ENCODE peak calls at places on chromosomes 4 and X, in eight cellular contexts. B is mucosa of descending colon, X is fibroblast of the aortic adventitia, F is body of pancreas, D is glutamatergic neuron, Q is fibroblast of villous mesenchyme, K is dorsolateral prefrontal cortex, V is A673. E is an unnamed sample.

GRCh38 chrX:109747681-109748080 is 14.6 kb upstream of the ACSL4 start:
- DNase-seq in B (no peak), X (no peak), F (no peak), D (no peak), Q (no peak), K (no peak), V (no peak), E (no peak)

GRCh38 chrX:43956034-43956433 is 17.2 kb downstream of the NDP start:
- DNase-seq in B (no peak), X (no peak), F (no peak), D (no peak), Q (no peak), K (no peak), V (no peak), E (no peak)

GRCh38 chr4:100742045-100742444 is 224.2 kb upstream of the EMCN start:
- DNase-seq in B (no peak), X (peak), F (no peak), D (no peak), Q (peak), K (no peak), V (peak), E (no peak)

GRCh38 chr4:76514087-76514486 is 79.1 kb downstream of the SHROOM3 start:
- DNase-seq in B (no peak), X (no peak), F (no peak), D (no peak), Q (no peak), K (no peak), V (no peak), E (no peak)

GRCh38 chr4:122614621-122615020 is 6.2 kb downstream of the IL21 start:
- DNase-seq in B (no peak), X (peak), F (no peak), D (no peak), Q (no peak), K (no peak), V (no peak), E (no peak)

GRCh38 chrX:24145340-24146186 is 4.0 kb upstream of the ZFX start:
- DNase-seq in B (no peak), X (peak), F (no peak), D (no peak), Q (peak), K (no peak), V (peak), E (no peak)

GRCh38 chr4:126136922-126137781 is 822.4 kb downstream of the FAT4 start:
- DNase-seq in B (no peak), X (no peak), F (no peak), D (no peak), Q (no peak), K (no peak), V (no peak), E (no peak)

GRCh38 chr4:122914292-122914904 is 8.0 kb downstream of the NUDT6 start:
- DNase-seq in B (no peak), X (peak), F (no peak), D (no peak), Q (peak), K (no peak), V (peak), E (no peak)

GRCh38 chrX:108353452-108353851 is 84.8 kb downstream of the COL4A6 start:
- DNase-seq in B (no peak), X (no peak), F (no peak), D (no peak), Q (peak), K (no peak), V (no peak), E (no peak)

GRCh38 chrX:106999002-106999975 is 723 bp downstream of the MORC4 start:
- DNase-seq in B (peak), X (peak), F (peak), D (peak), Q (peak), K (no peak), V (peak), E (peak)

GRCh38 chr4:106615407-106615945 is 246.9 kb upstream of the GIMD1 start:
- DNase-seq in B (no peak), X (no peak), F (no peak), D (no peak), Q (peak), K (no peak), V (peak), E (no peak)

GRCh38 chrX:121782544-121782943 is 735.1 kb downstream of the GLUD2 start:
- DNase-seq in B (no peak), X (no peak), F (no peak), D (no peak), Q (no peak), K (no peak), V (no peak), E (no peak)

GRCh38 chrX:10077425-10078188 is 79.2 kb upstream of the CLCN4 start:
- DNase-seq in B (no peak), X (no peak), F (no peak), D (no peak), Q (peak), K (no peak), V (no peak), E (no peak)

GRCh38 chrX:134990475-134991473 is at the start of gene SMIM10:
- DNase-seq in B (peak), X (peak), F (peak), D (peak), Q (peak), K (no peak), V (no peak), E (peak)

GRCh38 chr4:140332734-140333133 is 40.7 kb upstream of the SCOC start:
- DNase-seq in B (no peak), X (no peak), F (no peak), D (no peak), Q (no peak), K (no peak), V (no peak), E (no peak)

GRCh38 chr4:2250003-2250763 is 8.3 kb upstream of the HAUS3 start:
- DNase-seq in B (no peak), X (no peak), F (peak), D (peak), Q (no peak), K (no peak), V (no peak), E (no peak)

GRCh38 chr4:52588771-52589591 is 70.1 kb downstream of the USP46 start:
- DNase-seq in B (no peak), X (peak), F (no peak), D (no peak), Q (peak), K (no peak), V (no peak), E (no peak)

GRCh38 chr4:70619778-70620177 is 8.8 kb upstream of the ENAM start:
- DNase-seq in B (no peak), X (no peak), F (no peak), D (no peak), Q (no peak), K (no peak), V (no peak), E (no peak)

GRCh38 chr4:182089326-182089725 is 153.9 kb upstream of the TENM3 start:
- DNase-seq in B (no peak), X (peak), F (peak), D (peak), Q (no peak), K (no peak), V (peak), E (no peak)

GRCh38 chrX:148722966-148723365 is 222.5 kb downstream of the AFF2 start:
- DNase-seq in B (no peak), X (no peak), F (no peak), D (no peak), Q (no peak), K (no peak), V (no peak), E (no peak)

GRCh38 chr4:17336524-17336941 is 175.4 kb downstream of the QDPR start:
- DNase-seq in B (peak), X (no peak), F (no peak), D (no peak), Q (no peak), K (no peak), V (no peak), E (no peak)

GRCh38 chrX:107541244-107541643 is 87.1 kb upstream of the PRPS1 start:
- DNase-seq in B (no peak), X (no peak), F (no peak), D (no peak), Q (no peak), K (no peak), V (no peak), E (no peak)

GRCh38 chr4:151675366-151676060 is 85.3 kb downstream of the GATB start:
- DNase-seq in B (no peak), X (peak), F (no peak), D (no peak), Q (no peak), K (no peak), V (no peak), E (no peak)

GRCh38 chrX:45592067-45592466 is 391.4 kb upstream of the DIPK2B start:
- DNase-seq in B (no peak), X (peak), F (no peak), D (no peak), Q (no peak), K (no peak), V (no peak), E (no peak)

GRCh38 chr4:15385928-15386327 is 41.9 kb upstream of the C1QTNF7 start:
- DNase-seq in B (no peak), X (no peak), F (peak), D (no peak), Q (no peak), K (no peak), V (no peak), E (no peak)

DNA sequence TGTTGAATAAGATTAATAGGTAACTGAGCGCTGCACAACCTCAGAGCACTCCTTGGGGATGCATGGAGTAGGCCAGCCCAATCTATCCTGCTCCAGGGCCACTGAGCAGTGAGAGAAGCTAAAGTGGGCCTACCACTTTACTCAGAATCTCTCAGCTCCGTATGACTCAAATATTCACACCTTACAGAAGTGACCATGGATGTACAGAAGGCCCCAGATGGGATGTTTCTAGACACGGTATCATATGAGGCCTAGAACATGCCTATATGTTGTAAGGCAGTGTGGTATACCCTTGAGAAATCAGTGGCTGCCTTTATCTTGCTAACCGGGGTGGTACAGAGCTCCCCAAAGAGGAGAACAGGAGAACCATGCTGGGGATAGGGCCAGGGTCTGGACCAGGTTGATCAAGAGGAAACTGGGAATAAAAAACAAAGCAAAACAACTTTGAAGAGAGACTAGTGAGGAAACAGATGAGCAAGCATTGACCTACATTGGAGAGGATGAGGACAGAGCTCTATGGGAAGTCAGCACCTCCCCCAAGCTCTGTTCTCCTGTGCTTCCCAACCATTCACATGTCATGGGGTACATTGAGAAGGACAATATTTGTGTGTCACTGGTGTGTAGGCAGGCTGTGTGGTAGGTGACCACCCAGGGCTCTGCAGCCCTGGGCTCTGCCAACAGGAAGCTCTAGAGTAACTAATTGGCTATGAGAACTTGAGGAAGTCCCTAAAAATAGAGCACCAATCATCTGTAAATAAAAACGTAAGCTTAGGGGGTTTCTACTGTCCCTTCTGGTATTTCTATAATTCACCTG is 31.4 kb downstream of the HOPX start:
- DNase-seq in B (no peak), X (no peak), F (no peak), D (no peak), Q (no peak), K (no peak), V (no peak), E (no peak)
- TF ChIP-seq CTCF in B (no peak), X (no peak), F (no peak), D (no peak), Q (no peak), K (no peak), V (no peak), E (no peak)

GRCh38 chr4:186607490-186607889 is 52.1 kb upstream of the MTNR1A start:
- DNase-seq in B (no peak), X (no peak), F (no peak), D (no peak), Q (no peak), K (no peak), V (no peak), E (no peak)
- TF ChIP-seq CTCF in B (no peak), X (no peak), F (no peak), D (no peak), Q (no peak), K (no peak), V (no peak), E (no peak)

GRCh38 chr4:153465922-153466636 is at the start of gene TMEM131L:
- DNase-seq in B (peak), X (peak), F (peak), D (peak), Q (peak), K (peak), V (peak), E (peak)

GRCh38 chr4:153466637-153467153 is 535 bp downstream of the TMEM131L start:
- DNase-seq in B (peak), X (no peak), F (no peak), D (peak), Q (no peak), K (no peak), V (no peak), E (no peak)

GRCh38 chr4:153467897-153468262 is 1.7 kb downstream of the TMEM131L start:
- DNase-seq in B (no peak), X (peak), F (no peak), D (no peak), Q (peak), K (no peak), V (no peak), E (no peak)

GRCh38 chr4:153467154-153467896 is 1.2 kb downstream of the TMEM131L start:
- DNase-seq in B (peak), X (no peak), F (peak), D (peak), Q (no peak), K (no peak), V (peak), E (no peak)

GRCh38 chr4:153468587-153468986 is 2.4 kb downstream of the TMEM131L start:
- DNase-seq in B (no peak), X (peak), F (no peak), D (no peak), Q (no peak), K (no peak), V (peak), E (no peak)
- TF ChIP-seq CTCF in B (no peak), X (no peak), F (no peak), D (no peak), Q (no peak), K (no peak), V (no peak), E (no peak)

DNA sequence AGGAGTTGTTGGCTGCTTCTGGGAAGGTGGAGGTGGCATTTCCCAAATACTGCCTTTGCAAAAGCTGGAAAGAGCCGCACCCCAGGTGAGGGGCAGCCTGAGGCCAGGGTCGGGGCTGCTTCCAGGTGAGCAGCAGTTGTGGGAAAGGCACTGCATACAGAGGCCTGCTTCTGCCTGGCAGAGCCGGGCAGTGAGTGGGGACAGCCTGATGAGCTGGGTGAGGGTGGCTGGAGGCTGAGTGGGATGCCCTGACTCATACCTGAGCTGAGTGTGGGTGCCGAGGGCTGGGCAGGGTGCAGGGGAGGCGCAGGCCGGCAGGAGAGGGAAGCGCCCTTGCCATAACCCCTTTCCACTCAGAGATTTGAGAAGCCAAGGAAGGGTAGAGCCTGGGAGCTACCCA is 6.5 kb upstream of the PSAPL1 start:
- DNase-seq in B (no peak), X (no peak), F (no peak), D (no peak), Q (no peak), K (no peak), V (no peak), E (no peak)
- TF ChIP-seq CTCF in B (no peak), X (no peak), F (no peak), D (no peak), Q (no peak), K (no peak), V (no peak), E (no peak)